ENCODE peak calls at places on chromosomes 4 and X, in nine cellular contexts. X is KG1; N is activated CD4-positive, alpha-beta T cell treated with anti-CD3 and anti-CD28 coated beads for 1 hour; S is caudate nucleus; L is fibroblast of lung; A is BE2C; R is cardiac muscle cell; H is activated CD4-positive, alpha-beta memory T cell treated with anti-CD3 and anti-CD28 coated beads, Interleukin-2, amount 10 ng/mL, durations not matched to agents 7 days and 5 days; J is GM12892. K is an unnamed sample.

GRCh38 chrX:9396930-9397329 is 67.9 kb upstream of the TBL1X start:
- DNase-seq in H (no peak), S (no peak), J (no peak), N (no peak), L (peak), R (peak), A (no peak), X (no peak), K (peak)

GRCh38 chr4:11774346-11774745 is 345.7 kb upstream of the HS3ST1 start:
- DNase-seq in N (no peak), S (no peak), A (no peak), R (peak), J (no peak), H (no peak), X (no peak), L (no peak), K (peak)

GRCh38 chr4:14143892-14144291 is 516.4 kb upstream of the BOD1L1 start:
- DNase-seq in A (no peak), H (no peak), J (no peak), R (no peak), N (no peak), L (no peak), S (no peak), X (no peak), K (peak)

GRCh38 chrX:20461576-20461975 is 194.9 kb upstream of the RPS6KA3 start:
- DNase-seq in N (no peak), H (no peak), A (no peak), X (no peak), S (no peak), L (peak), R (no peak), J (no peak), K (peak)

GRCh38 chr4:2796261-2797187 is 3.6 kb downstream of the SH3BP2 start:
- DNase-seq in A (peak), H (no peak), R (no peak), N (no peak), X (no peak), L (peak), S (peak), J (no peak), K (peak)

GRCh38 chr4:175469519-175469918 is 342.5 kb downstream of the GPM6A start:
- DNase-seq in X (no peak), A (no peak), S (no peak), H (no peak), L (peak), N (no peak), R (no peak), J (no peak), K (peak)

GRCh38 chr4:169621754-169622481 is 1.5 kb downstream of the CLCN3 start:
- DNase-seq in R (peak), H (peak), A (no peak), L (peak), J (no peak), S (no peak), N (no peak), X (no peak), K (peak)

GRCh38 chr4:95290702-95291101 is 258.1 kb downstream of the UNC5C start:
- DNase-seq in N (no peak), X (no peak), A (no peak), J (no peak), H (no peak), R (no peak), S (no peak), L (no peak), K (no peak)

GRCh38 chr4:11259837-11260236 is 168.9 kb downstream of the HS3ST1 start:
- DNase-seq in A (no peak), L (no peak), S (no peak), J (no peak), X (no peak), N (no peak), R (no peak), H (no peak), K (no peak)

GRCh38 chr4:1330761-1331590 is 16.0 kb upstream of the UVSSA start:
- DNase-seq in L (no peak), N (peak), S (no peak), H (peak), A (no peak), X (no peak), R (no peak), J (no peak), K (no peak)

GRCh38 chrX:40144576-40144975 is 46.8 kb upstream of the BCOR start:
- DNase-seq in N (no peak), X (no peak), L (no peak), S (no peak), H (no peak), J (no peak), R (no peak), A (no peak), K (no peak)

GRCh38 chrX:41475611-41476241 is 28.6 kb downstream of the NYX start:
- DNase-seq in S (no peak), L (no peak), A (no peak), R (no peak), J (no peak), X (no peak), H (no peak), N (no peak), K (peak)

GRCh38 chr4:76305971-76306881 is at the start of gene STBD1:
- DNase-seq in S (no peak), H (peak), J (peak), R (peak), N (no peak), X (peak), L (peak), A (peak), K (no peak)

GRCh38 chrX:36898301-36898700 is 109.9 kb upstream of the FAM47C start:
- DNase-seq in S (no peak), L (no peak), J (no peak), X (no peak), R (no peak), H (no peak), A (no peak), N (no peak), K (peak)

GRCh38 chr4:76624271-76624681 is 189.2 kb downstream of the SHROOM3 start:
- DNase-seq in S (no peak), A (no peak), H (no peak), L (peak), J (no peak), X (no peak), N (no peak), R (peak), K (peak)

GRCh38 chr4:95388911-95389310 is 159.9 kb downstream of the UNC5C start:
- DNase-seq in R (no peak), H (no peak), N (no peak), S (no peak), J (no peak), A (no peak), L (peak), X (no peak), K (peak)

GRCh38 chr4:38154681-38155588 is 194.7 kb downstream of the PTTG2 start:
- DNase-seq in A (no peak), L (no peak), N (no peak), J (no peak), X (no peak), R (no peak), H (peak), S (no peak), K (peak)

GRCh38 chr4:169765845-169766244 is 8.1 kb upstream of the HPF1 start:
- DNase-seq in A (peak), L (no peak), N (no peak), X (no peak), J (no peak), R (no peak), S (no peak), H (no peak), K (peak)

GRCh38 chr4:65624651-65625050 is 45.6 kb downstream of the EPHA5 start:
- DNase-seq in R (no peak), H (no peak), X (no peak), A (no peak), N (no peak), S (no peak), L (peak), J (no peak), K (no peak)

GRCh38 chrX:47637546-47638195 is 7.9 kb upstream of the CFP start:
- DNase-seq in R (peak), J (no peak), H (peak), X (no peak), A (no peak), S (peak), L (peak), N (no peak), K (no peak)

GRCh38 chrX:40933132-40934078 is 151.8 kb upstream of the USP9X start:
- DNase-seq in H (no peak), R (peak), X (peak), L (peak), A (no peak), N (no peak), J (no peak), S (no peak), K (peak)

K was measured in renal cortical epithelial cell.